ENCODE peak calls at places on chromosomes 16 and 17, in six cellular contexts. E is PC-3, O is PC-9, H is SK-N-SH, A is neural progenitor cell, W is MM.1S. V is an unnamed sample.

GRCh38 chr16:49484936-49485335 is 111.3 kb downstream of the C16orf78 start:
- DNase-seq in E (no peak), O (no peak), H (no peak), A (no peak), W (no peak), V (no peak)

GRCh38 chr16:57859331-57859730 is 57.0 kb upstream of the KIFC3 start:
- DNase-seq in E (peak; percentile 41), O (no peak), H (no peak), A (peak; percentile 79), W (no peak), V (peak; percentile 22)

GRCh38 chr17:82299452-82299851 is 18.0 kb downstream of the CD7 start:
- DNase-seq in E (no peak), O (no peak), H (no peak), A (no peak), W (no peak), V (no peak)

GRCh38 chr17:73293480-73293911 is 18.3 kb downstream of the CDC42EP4 start:
- DNase-seq in E (peak; percentile 97), O (peak; percentile 99), H (peak; percentile 22), A (no peak), W (no peak), V (peak; percentile 92)

GRCh38 chr16:48317614-48318013 is 67.6 kb downstream of the SIAH1 start:
- DNase-seq in E (peak; percentile 65), O (no peak), H (no peak), A (no peak), W (peak; percentile 26), V (peak; percentile 54)

GRCh38 chr17:57256708-57257112 is 387 bp downstream of the MSI2 start:
- DNase-seq in E (peak; percentile 31), O (no peak), H (no peak), A (peak; percentile 52), W (peak; percentile 32), V (peak; percentile 59)

GRCh38 chr17:38400286-38400685 is 28.0 kb upstream of the ARHGAP23 start:
- DNase-seq in E (no peak), O (no peak), H (no peak), A (no peak), W (no peak), V (no peak)

GRCh38 chr17:50938821-50939541 is 72.8 kb upstream of the TOB1 start:
- DNase-seq in E (no peak), O (peak; percentile 31), H (no peak), A (no peak), W (no peak), V (no peak)

GRCh38 chr17:45985447-45985846 is 13.6 kb upstream of the STH start:
- DNase-seq in E (no peak), O (no peak), H (no peak), A (no peak), W (no peak), V (no peak)

GRCh38 chr17:82938486-82939212 is 98.8 kb upstream of the ZNF750 start:
- DNase-seq in E (no peak), O (no peak), H (no peak), A (no peak), W (no peak), V (no peak)

GRCh38 chr17:51487947-51488346 is 227.6 kb downstream of the UTP18 start:
- DNase-seq in E (peak; percentile 56), O (no peak), H (peak; percentile 33), A (peak; percentile 59), W (no peak), V (peak; percentile 10)

GRCh38 chr16:11686713-11687112 is 18.5 kb downstream of the SNN start:
- DNase-seq in E (no peak), O (no peak), H (no peak), A (no peak), W (peak; percentile 63), V (no peak)
- H3F3A ChIP-seq in E (no peaks in the 10 kb centered on the region), O (peaks cover 14% of the 10 kb centered on the region), H (peaks cover 22% of the 10 kb centered on the region), A (no peaks in the 10 kb centered on the region), W (peaks cover 97% of the 10 kb centered on the region), V (peaks cover 53% of the 10 kb centered on the region)

DNA sequence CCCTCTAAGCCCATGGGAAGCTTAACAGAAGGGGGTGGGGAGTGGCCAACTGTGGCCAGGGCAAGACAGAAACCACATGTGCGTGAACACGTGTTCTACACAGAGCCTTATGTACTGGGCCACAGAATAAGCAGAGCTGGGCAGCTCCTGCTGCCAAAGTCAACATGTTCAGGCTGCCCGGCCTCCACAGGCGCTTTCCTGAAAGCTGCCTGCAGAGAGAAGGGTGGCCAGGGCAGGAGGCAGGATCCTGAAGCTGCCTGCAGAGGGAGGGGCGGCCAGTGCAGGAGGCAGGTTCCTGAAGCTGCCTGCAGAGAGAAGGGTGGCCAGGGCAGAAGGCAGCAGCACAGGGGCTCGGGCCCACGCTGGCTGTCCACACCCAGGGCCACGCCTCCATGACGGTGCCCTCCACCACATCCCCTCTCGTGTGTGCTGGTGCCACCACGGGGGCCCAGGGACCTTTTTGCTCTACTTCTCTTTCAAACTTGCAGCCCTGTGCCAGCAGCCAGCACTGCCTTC is 79.5 kb downstream of the ANKRD11 start:
- DNase-seq in E (no peak), O (no peak), H (peak; percentile 86), A (no peak), W (no peak), V (peak; percentile 84)
- H3K4me1 ChIP-seq in E (no peaks in the 10 kb centered on the region), O (no peaks in the 10 kb centered on the region), H (peaks cover 62% of the 10 kb centered on the region), A (peaks cover 68% of the 10 kb centered on the region), W (no peaks in the 10 kb centered on the region), V (peaks cover 35% of the 10 kb centered on the region)

DNA sequence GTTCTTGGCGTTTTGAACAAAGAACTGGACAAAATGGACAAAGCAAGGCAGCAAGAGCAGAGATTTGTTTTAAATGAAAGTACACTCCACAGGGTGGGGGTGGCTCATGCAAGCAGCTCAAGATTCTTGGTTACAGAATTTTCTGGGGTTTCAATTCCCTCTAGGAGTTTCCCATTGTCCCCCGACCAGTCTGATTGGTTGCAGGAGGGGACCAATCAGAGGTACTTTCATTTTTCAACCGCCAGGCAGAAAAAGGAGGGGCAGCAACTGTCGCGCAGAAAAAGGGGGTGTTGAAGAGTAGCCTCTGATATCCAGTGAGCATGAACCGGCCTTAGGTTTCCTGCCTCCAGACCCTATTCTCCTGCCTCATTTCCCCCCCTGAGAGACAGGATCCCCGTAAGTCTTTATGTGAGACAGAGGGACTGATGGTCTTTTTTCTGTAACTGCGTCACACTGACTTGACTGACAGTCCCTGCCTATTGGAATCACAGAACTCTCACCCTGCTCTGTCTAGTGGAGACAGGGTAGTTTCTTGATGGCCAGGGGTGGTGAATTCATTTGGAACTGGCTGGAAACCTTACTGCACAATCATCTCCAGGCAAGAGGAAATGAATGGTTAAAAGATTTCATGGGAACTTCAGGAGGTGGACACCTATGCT is 59.4 kb upstream of the ALOX12 start:
- DNase-seq in E (no peak), O (no peak), H (peak; percentile 33), A (no peak), W (peak; percentile 16), V (peak; percentile 70)
- H3K4me2 ChIP-seq in E (no peak overlapping the region), O (peak overlapping the region; percentile 45), H (peak overlapping the region; percentile 91), A (no peak overlapping the region), W (peak overlapping the region; percentile 30), V (peak overlapping the region; percentile 70)

GRCh38 chr16:88622866-88623265 is 15.5 kb upstream of the IL17C start:
- DNase-seq in E (no peak), O (no peak), H (no peak), A (no peak), W (no peak), V (no peak)

GRCh38 chr16:88624977-88625576 is 13.3 kb upstream of the IL17C start:
- DNase-seq in E (no peak), O (no peak), H (no peak), A (no peak), W (no peak), V (no peak)

GRCh38 chr16:88622125-88622524 is 16.2 kb upstream of the IL17C start:
- DNase-seq in E (no peak), O (peak; percentile 5), H (no peak), A (no peak), W (no peak), V (no peak)

GRCh38 chr16:88624481-88624880 is 13.9 kb upstream of the IL17C start:
- DNase-seq in E (no peak), O (no peak), H (no peak), A (no peak), W (no peak), V (no peak)

GRCh38 chr16:88623858-88624257 is 14.5 kb upstream of the IL17C start:
- DNase-seq in E (no peak), O (no peak), H (no peak), A (no peak), W (no peak), V (no peak)
- H3F3A ChIP-seq in E (no peaks in the 10 kb centered on the region), O (no peaks in the 10 kb centered on the region), H (no peaks in the 10 kb centered on the region), A (peaks cover 5% of the 10 kb centered on the region), W (no peaks in the 10 kb centered on the region), V (no peaks in the 10 kb centered on the region)

DNA sequence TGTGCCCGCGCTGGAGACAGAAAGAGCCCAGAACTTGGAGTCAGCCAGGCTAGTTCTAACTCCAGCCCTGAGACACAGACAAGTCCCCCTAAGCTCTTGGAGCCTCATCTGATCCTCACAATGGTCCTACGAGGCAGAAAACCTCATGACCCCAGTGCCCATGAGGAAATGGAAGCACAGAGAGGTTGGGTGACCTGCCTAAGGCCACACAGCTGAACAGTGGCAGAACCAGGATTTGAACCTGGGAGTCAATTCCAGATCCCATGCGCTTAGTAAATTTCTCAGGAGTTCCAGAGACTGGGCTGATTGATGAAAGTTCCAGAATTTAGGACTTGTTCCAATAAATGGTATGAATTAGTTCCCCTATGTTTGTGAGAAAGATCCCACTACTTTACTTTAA is 39.0 kb upstream of the LITAF start:
- DNase-seq in E (no peak), O (no peak), H (no peak), A (no peak), W (no peak), V (no peak)
- H3K4me1 ChIP-seq in E (peaks cover 14% of the 10 kb centered on the region), O (peaks cover 47% of the 10 kb centered on the region), H (no peaks in the 10 kb centered on the region), A (no peaks in the 10 kb centered on the region), W (peaks cover 44% of the 10 kb centered on the region), V (peaks cover 55% of the 10 kb centered on the region)